ENCODE peak calls at places on chromosomes 13 and 19, in ten cellular contexts. F is IMR-90; C is A549; P is transverse colon; G is sigmoid colon; M is left ventricle myocardium inferior; A is naive thymus-derived CD4-positive, alpha-beta T cell; W is ascending aorta; L is CD8-positive, alpha-beta T cell; N is GM12878. K is an unnamed sample. For H3K4me1, the result is how much of the 10 kb centered on the place peaks cover.

GRCh38 chr13:110648155-110648819 is 32.9 kb downstream of the NAXD start:
- DNase-seq in F (no peak), C (no peak), P (no peak), G (peak), M (no peak), A (no peak), W (peak), L (no peak), N (no peak), K (no peak)

GRCh38 chr13:28046981-28047380 is 53.4 kb downstream of the FLT3 start:
- DNase-seq in F (peak), C (peak), P (no peak), G (no peak), M (no peak), A (no peak), W (no peak), L (no peak), N (no peak), K (no peak)

GRCh38 chr19:14139944-14140343 is 3.6 kb upstream of the ASF1B start:
- DNase-seq in F (no peak), C (no peak), P (no peak), G (no peak), M (no peak), A (no peak), W (no peak), L (no peak), N (no peak), K (peak)

GRCh38 chr19:33279430-33280350 is 22.6 kb downstream of the CEBPA start:
- DNase-seq in F (no peak), C (no peak), P (no peak), G (no peak), M (no peak), A (no peak), W (no peak), L (no peak), N (no peak), K (no peak)

GRCh38 chr19:16197188-16197621 is 506 bp upstream of the AP1M1 start:
- DNase-seq in F (peak), C (no peak), P (no peak), G (no peak), M (no peak), A (no peak), W (no peak), L (no peak), N (no peak), K (no peak)

GRCh38 chr13:110511509-110512181 is 49.9 kb downstream of the RAB20 start:
- DNase-seq in F (no peak), C (no peak), P (no peak), G (peak), M (no peak), A (no peak), W (no peak), L (no peak), N (no peak), K (no peak)

GRCh38 chr19:45716314-45717130 is 14.2 kb downstream of the FBXO46 start:
- DNase-seq in F (no peak), C (peak), P (peak), G (no peak), M (no peak), A (peak), W (no peak), L (no peak), N (no peak), K (no peak)

GRCh38 chr19:32224371-32225244 is 120.8 kb upstream of the ZNF507 start:
- DNase-seq in F (peak), C (peak), P (peak), G (no peak), M (peak), A (peak), W (no peak), L (peak), N (no peak), K (peak)

GRCh38 chr19:7908742-7909461 is 5.2 kb downstream of the MAP2K7 start:
- DNase-seq in F (no peak), C (no peak), P (no peak), G (no peak), M (no peak), A (no peak), W (no peak), L (no peak), N (no peak), K (no peak)

GRCh38 chr19:49409441-49410029 is 13.7 kb downstream of the PTH2 start:
- DNase-seq in F (no peak), C (no peak), P (no peak), G (no peak), M (no peak), A (no peak), W (no peak), L (no peak), N (peak), K (no peak)

GRCh38 chr13:89660752-89661151 is 1686.7 kb upstream of the MIR17HG start:
- DNase-seq in F (no peak), C (no peak), P (no peak), G (no peak), M (no peak), A (no peak), W (no peak), L (no peak), N (no peak), K (no peak)

GRCh38 chr19:18220632-18221275 is 5.5 kb downstream of the PDE4C start:
- DNase-seq in F (no peak), C (no peak), P (no peak), G (no peak), M (no peak), A (no peak), W (no peak), L (no peak), N (no peak), K (no peak)

GRCh38 chr19:40247735-40248262 is 21.3 kb upstream of the CCNP start:
- DNase-seq in F (no peak), C (no peak), P (no peak), G (no peak), M (no peak), A (no peak), W (no peak), L (no peak), N (no peak), K (no peak)

GRCh38 chr13:112244061-112244460 is 132.1 kb upstream of the SPACA7 start:
- DNase-seq in F (no peak), C (no peak), P (no peak), G (no peak), M (no peak), A (no peak), W (no peak), L (peak), N (no peak), K (no peak)

GRCh38 chr19:53583181-53583580 is 45.2 kb downstream of the ZNF331 start:
- DNase-seq in F (no peak), C (no peak), P (no peak), G (no peak), M (no peak), A (no peak), W (no peak), L (no peak), N (no peak), K (no peak)

GRCh38 chr19:19034204-19034624 is 811 bp downstream of the ARMC6 start:
- DNase-seq in F (peak), C (peak), P (peak), G (no peak), M (no peak), A (peak), W (peak), L (peak), N (peak), K (peak)

GRCh38 chr19:4495471-4495870 is 22.8 kb downstream of the PLIN4 start:
- DNase-seq in F (no peak), C (peak), P (no peak), G (no peak), M (no peak), A (no peak), W (no peak), L (no peak), N (no peak), K (no peak)

GRCh38 chr19:7748756-7749155 is 1.4 kb upstream of the CD209 start:
- DNase-seq in F (peak), C (peak), P (no peak), G (peak), M (no peak), A (no peak), W (no peak), L (no peak), N (no peak), K (no peak)

GRCh38 chr19:17757125-17757524 is 5.8 kb downstream of the FCHO1 start:
- DNase-seq in F (peak), C (peak), P (peak), G (peak), M (peak), A (no peak), W (no peak), L (no peak), N (no peak), K (no peak)

GRCh38 chr13:111325941-111326620 is 5.6 kb downstream of the TEX29 start:
- DNase-seq in F (no peak), C (no peak), P (no peak), G (no peak), M (no peak), A (no peak), W (peak), L (no peak), N (no peak), K (no peak)

GRCh38 chr13:46035066-46035465 is 17.5 kb downstream of the ZC3H13 start:
- DNase-seq in F (no peak), C (no peak), P (no peak), G (no peak), M (no peak), A (no peak), W (no peak), L (no peak), N (no peak), K (peak)

GRCh38 chr13:59133903-59134302 is 1029.8 kb downstream of the DIAPH3 start:
- DNase-seq in F (no peak), C (no peak), P (no peak), G (no peak), M (no peak), A (no peak), W (no peak), L (no peak), N (no peak), K (no peak)

GRCh38 chr13:20713751-20714150 is 10.3 kb downstream of the IL17D start:
- DNase-seq in F (peak), C (no peak), P (no peak), G (no peak), M (no peak), A (no peak), W (peak), L (no peak), N (no peak), K (peak)

GRCh38 chr13:107743983-107744382 is 471.4 kb downstream of the LIG4 start:
- DNase-seq in F (peak), C (no peak), P (no peak), G (no peak), M (no peak), A (no peak), W (no peak), L (no peak), N (no peak), K (no peak)

GRCh38 chr13:101727118-101727517 is 274.6 kb downstream of the ITGBL1 start:
- DNase-seq in F (no peak), C (no peak), P (no peak), G (no peak), M (no peak), A (no peak), W (no peak), L (no peak), N (no peak), K (no peak)

DNA sequence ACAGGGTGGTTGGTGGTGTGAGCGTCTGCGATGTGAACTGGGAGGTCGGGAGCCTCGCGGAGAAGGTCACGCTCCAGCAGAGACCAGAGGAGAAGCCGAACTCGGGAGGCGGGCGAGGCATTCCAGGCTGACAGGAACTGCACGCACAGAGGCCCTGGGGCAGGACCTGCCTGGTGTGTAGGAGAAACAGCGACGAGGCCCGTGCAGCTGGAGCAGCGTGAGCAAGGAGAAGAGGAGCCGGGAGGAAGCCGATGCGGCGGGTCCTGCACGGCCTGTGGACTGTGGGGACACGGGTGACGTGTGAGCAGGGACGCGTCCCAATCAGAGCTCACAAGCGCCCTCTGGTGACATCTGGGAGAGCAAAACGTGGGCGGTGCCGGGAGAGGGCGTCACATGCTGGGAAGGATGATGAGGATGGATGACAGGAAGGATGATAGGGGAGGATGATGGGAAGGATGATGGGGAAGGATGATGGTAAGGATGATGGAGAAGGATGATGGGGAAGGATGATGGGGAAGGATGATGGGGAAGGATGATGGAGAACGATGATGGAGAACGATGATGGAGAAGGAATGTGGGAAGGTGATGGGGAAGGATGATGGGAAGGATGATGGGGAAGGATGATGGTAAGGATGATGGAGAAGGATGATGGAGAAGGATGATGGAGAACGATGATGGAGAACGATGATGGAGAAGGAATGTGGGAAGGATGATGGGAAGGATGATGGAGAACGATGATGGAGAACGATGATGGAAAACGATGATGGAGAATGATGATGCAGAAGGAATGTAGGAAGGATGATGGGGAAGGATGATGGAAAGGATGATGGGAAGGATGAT is 16.1 kb upstream of the MADCAM1 start:
- DNase-seq in F (no peak), C (peak), P (peak), G (peak), M (peak), A (no peak), W (peak), L (peak), N (no peak), K (no peak)
- H3K4me3 ChIP-seq in F (peak), C (peak), P (no peak), G (no peak), M (peak), A (no peak), W (no peak), L (no peak), N (no peak), K (no peak)

DNA sequence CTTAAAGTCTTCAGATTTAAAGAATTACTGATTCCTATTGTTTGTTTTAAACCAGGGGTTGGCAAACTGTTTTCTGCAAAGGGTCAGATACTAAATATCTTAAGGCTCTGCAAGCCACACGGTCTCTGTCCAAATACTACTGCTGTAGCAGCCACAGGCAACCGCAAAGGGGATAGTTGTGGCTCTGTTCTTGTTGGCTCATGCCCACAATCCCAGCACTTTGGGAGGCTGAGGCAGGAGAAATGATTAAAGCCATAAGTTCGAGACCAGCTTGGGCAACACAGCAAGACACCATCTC is 22.4 kb downstream of the RANBP3 start:
- DNase-seq in F (peak), C (no peak), P (no peak), G (no peak), M (no peak), A (no peak), W (no peak), L (no peak), N (no peak), K (no peak)
- H3K4me1 ChIP-seq in F (half or more), C (under half), P (half or more), G (under half), M (half or more), A (half or more), W (half or more), L (half or more), N (under half), K (under half)

GRCh38 chr19:927707-928401 is 2.0 kb downstream of the ARID3A start:
- DNase-seq in F (no peak), C (no peak), P (no peak), G (no peak), M (no peak), A (no peak), W (no peak), L (no peak), N (no peak), K (no peak)
- H3K4me3 ChIP-seq in F (peak), C (peak), P (peak), G (peak), M (peak), A (no peak), W (peak), L (no peak), N (peak), K (no peak)

GRCh38 chr19:47229674-47230121 is 1.3 kb downstream of the BBC3 start:
- DNase-seq in F (peak), C (peak), P (peak), G (no peak), M (no peak), A (no peak), W (no peak), L (no peak), N (no peak), K (no peak)
- H3K4me1 ChIP-seq in F (under half), C (half or more), P (under half), G (under half), M (half or more), A (under half), W (under half), L (under half), N (under half), K (under half)

GRCh38 chr13:81381560-81381959 is 1040.6 kb upstream of the SPRY2 start:
- DNase-seq in F (no peak), C (no peak), P (no peak), G (no peak), M (no peak), A (no peak), W (no peak), L (no peak), N (no peak), K (no peak)

GRCh38 chr13:81382236-81382635 is 1041.3 kb upstream of the SPRY2 start:
- DNase-seq in F (no peak), C (no peak), P (no peak), G (no peak), M (no peak), A (no peak), W (no peak), L (no peak), N (no peak), K (no peak)

GRCh38 chr13:81377926-81378325 is 1037.0 kb upstream of the SPRY2 start:
- DNase-seq in F (no peak), C (no peak), P (no peak), G (no peak), M (no peak), A (no peak), W (no peak), L (no peak), N (no peak), K (no peak)

GRCh38 chr13:81383441-81383840 is 1042.5 kb upstream of the SPRY2 start:
- DNase-seq in F (no peak), C (no peak), P (no peak), G (no peak), M (no peak), A (no peak), W (no peak), L (no peak), N (no peak), K (no peak)

GRCh38 chr13:81379183-81379582 is 1038.3 kb upstream of the SPRY2 start:
- DNase-seq in F (no peak), C (no peak), P (no peak), G (no peak), M (no peak), A (no peak), W (no peak), L (no peak), N (no peak), K (no peak)
- H3K4me3 ChIP-seq in F (no peak), C (no peak), P (no peak), G (no peak), M (no peak), A (no peak), W (no peak), L (no peak), N (no peak), K (no peak)

DNA sequence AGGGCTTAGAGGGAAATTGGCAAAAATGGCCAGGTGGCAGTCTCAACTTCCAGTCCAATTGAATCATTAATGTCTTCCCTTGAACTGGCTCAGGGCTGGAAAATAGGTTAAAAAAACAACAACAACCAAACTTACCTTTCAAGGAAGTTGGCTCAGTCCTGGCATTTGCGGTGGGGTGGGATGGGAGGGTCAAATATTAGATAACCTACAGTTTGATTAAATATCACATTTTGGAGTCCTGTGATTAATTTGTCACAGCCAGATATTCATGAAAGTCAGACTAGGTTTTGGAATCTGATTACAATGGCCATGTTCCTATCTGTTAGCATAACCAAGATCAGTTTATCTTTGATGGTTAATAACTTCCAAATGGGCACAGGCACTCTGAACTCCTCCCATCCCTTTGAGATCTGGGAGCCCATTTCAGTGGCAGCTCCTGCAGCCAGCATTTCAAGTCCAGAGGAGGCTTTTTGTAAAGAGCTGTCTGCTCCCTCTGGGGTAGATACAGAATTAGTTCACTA is 7.8 kb upstream of the DZIP1 start:
- DNase-seq in F (no peak), C (no peak), P (no peak), G (no peak), M (no peak), A (no peak), W (no peak), L (no peak), N (no peak), K (no peak)
- H3K4me1 ChIP-seq in F (under half), C (under half), P (under half), G (under half), M (under half), A (under half), W (under half), L (under half), N (under half), K (under half)

K was measured in SJCRH30.